ENCODE peak calls at places on chromosome 1, in five cellular contexts. S is uterus, M is IMR-90, W is tibial nerve, V is esophagus squamous epithelium. Q is an unnamed sample.

GRCh38 chr1:205374205-205375078 is 17.7 kb upstream of the KLHDC8A start:
- DNase-seq in M (peak; percentile 89), S (no peak), W (no peak), V (no peak), Q (no peak)

GRCh38 chr1:153598309-153599172 is 14.4 kb downstream of the S100A16 start:
- DNase-seq in V (no peak), W (no peak), M (peak; percentile 78), S (no peak), Q (no peak)

GRCh38 chr1:218568962-218569530 is 223.9 kb downstream of the TGFB2 start:
- DNase-seq in W (no peak), M (no peak), S (no peak), V (no peak), Q (no peak)

GRCh38 chr1:63320024-63320799 is 2.2 kb upstream of the FOXD3 start:
- DNase-seq in S (no peak), W (no peak), V (no peak), M (no peak), Q (no peak)

GRCh38 chr1:1418464-1419362 is 2.4 kb downstream of the ANKRD65 start:
- DNase-seq in V (no peak), M (no peak), W (no peak), S (no peak), Q (no peak)

GRCh38 chr1:103266036-103266435 is 157.7 kb upstream of the COL11A1 start:
- DNase-seq in V (no peak), S (no peak), W (no peak), M (peak; percentile 56), Q (no peak)

GRCh38 chr1:203306970-203307541 is 1.7 kb downstream of the BTG2 start:
- DNase-seq in S (no peak), V (no peak), W (no peak), M (no peak), Q (peak; percentile 48)

GRCh38 chr1:96367791-96368190 is 353.8 kb upstream of the PTBP2 start:
- DNase-seq in V (no peak), W (no peak), M (peak; percentile 57), S (no peak), Q (no peak)

GRCh38 chr1:53899206-53899628 is 5.2 kb downstream of the DIO1 start:
- DNase-seq in V (no peak), S (peak; percentile 48), W (no peak), M (peak; percentile 69), Q (peak; percentile 74)

GRCh38 chr1:178434360-178434759 is 62.4 kb downstream of the CLEC20A start:
- DNase-seq in M (peak; percentile 5), S (no peak), W (no peak), V (no peak), Q (no peak)

GRCh38 chr1:58432813-58433668 is 113.5 kb downstream of the OMA1 start:
- DNase-seq in W (no peak), S (no peak), M (peak; percentile 60), V (no peak), Q (no peak)

GRCh38 chr1:20137055-20137454 is 2.1 kb upstream of the PLA2G2F start:
- DNase-seq in M (no peak), V (no peak), W (no peak), S (no peak), Q (no peak)

GRCh38 chr1:226046240-226046639 is 16.3 kb upstream of the H3-3A start:
- DNase-seq in V (no peak), W (no peak), M (peak; percentile 89), S (no peak), Q (no peak)

GRCh38 chr1:214386747-214387146 is 105.8 kb downstream of the SMYD2 start:
- DNase-seq in W (no peak), V (no peak), S (no peak), M (peak; percentile 42), Q (no peak)

GRCh38 chr1:167808104-167808503 is 86.3 kb downstream of the MPZL1 start:
- DNase-seq in V (no peak), S (no peak), M (peak; percentile 92), W (no peak), Q (no peak)

GRCh38 chr1:160651428-160652064 is 4.7 kb upstream of the SLAMF1 start:
- DNase-seq in V (no peak), S (no peak), W (no peak), M (no peak), Q (no peak)

GRCh38 chr1:236888903-236889302 is 93.8 kb downstream of the MTR start:
- DNase-seq in S (peak; percentile 54), W (no peak), M (no peak), V (no peak), Q (no peak)

GRCh38 chr1:99553301-99553700 is 92.6 kb upstream of the PALMD start:
- DNase-seq in V (no peak), W (no peak), M (no peak), S (no peak), Q (no peak)

GRCh38 chr1:212667223-212668139 is 32.2 kb downstream of the BATF3 start:
- DNase-seq in V (no peak), W (peak; percentile 65), M (peak; percentile 97), S (peak; percentile 42), Q (no peak)

GRCh38 chr1:107444302-107444701 is 303.5 kb downstream of the NTNG1 start:
- DNase-seq in W (no peak), M (no peak), S (no peak), V (no peak), Q (no peak)

GRCh38 chr1:86706018-86706417 is 1.6 kb downstream of the SH3GLB1 start:
- DNase-seq in V (no peak), S (no peak), M (no peak), W (no peak), Q (no peak)

GRCh38 chr1:37995773-37996379 is 6.1 kb upstream of the SF3A3 start:
- DNase-seq in V (peak; percentile 32), W (peak; percentile 62), M (peak; percentile 89), S (peak; percentile 95), Q (peak; percentile 51)

GRCh38 chr1:39959651-39960333 is 4.8 kb downstream of the MFSD2A start:
- DNase-seq in S (no peak), M (no peak), W (no peak), V (no peak), Q (no peak)

GRCh38 chr1:116770625-116771024 is 16.4 kb downstream of the CD2 start:
- DNase-seq in M (no peak), W (no peak), S (no peak), V (no peak), Q (no peak)

GRCh38 chr1:212257157-212257556 is 28.1 kb upstream of the PPP2R5A start:
- DNase-seq in W (no peak), M (no peak), S (no peak), V (no peak), Q (no peak)

GRCh38 chr1:110440877-110441276 is 10.1 kb upstream of the PROK1 start:
- DNase-seq in W (peak; percentile 44), S (no peak), M (peak; percentile 54), V (no peak), Q (no peak)

GRCh38 chr1:170657275-170657853 is 6.6 kb upstream of the PRRX1 start:
- DNase-seq in M (peak; percentile 34), S (no peak), W (no peak), V (no peak), Q (no peak)

GRCh38 chr1:227563319-227564201 is at the start of gene ZNF678:
- DNase-seq in W (peak; percentile 98), M (peak; percentile 94), S (peak; percentile 91), V (peak; percentile 41), Q (peak; percentile 93)
- TF ChIP-seq POLR2A in W (peak; percentile 7), M (peak; percentile 74), S (no peak), V (no peak), Q (peak; percentile 21)

GRCh38 chr1:147225193-147225730 is at the start of gene FMO5:
- DNase-seq in W (peak; percentile 70), S (peak; percentile 80), V (no peak), M (peak; percentile 57), Q (peak; percentile 78)

GRCh38 chr1:147223740-147224615 is 1.2 kb downstream of the FMO5 start:
- DNase-seq in S (no peak), M (no peak), V (no peak), W (no peak), Q (no peak)
- H3K27ac ChIP-seq in S (no peak overlapping the region), M (no peak overlapping the region), V (no peak overlapping the region), W (no peak overlapping the region), Q (peak overlapping the region; percentile 85)

DNA sequence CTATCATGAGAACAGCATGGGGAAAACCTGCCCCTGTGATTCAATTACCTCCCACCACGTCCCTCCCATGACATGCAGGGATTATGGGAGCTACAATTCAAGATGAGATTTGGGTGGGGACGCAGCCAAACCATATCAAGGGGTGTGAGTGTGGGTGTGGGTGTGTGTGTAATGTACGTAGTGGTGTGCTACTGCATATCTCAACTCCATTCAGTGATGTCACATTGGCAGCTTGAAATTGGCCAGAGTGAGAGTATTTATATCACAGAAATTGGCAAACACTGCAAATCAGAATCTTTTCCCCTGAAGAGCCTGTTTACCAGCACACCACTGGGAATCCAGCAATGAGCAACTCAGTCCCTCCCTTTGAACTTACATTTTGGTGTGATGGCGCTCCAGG is 5.5 kb downstream of the ARHGEF10L start:
- DNase-seq in S (no peak), M (peak; percentile 37), V (no peak), W (no peak), Q (no peak)
- TF ChIP-seq CTCF in S (no peak), M (no peak), V (no peak), W (no peak), Q (no peak)

GRCh38 chr1:35179864-35180263 is 13.1 kb downstream of the SFPQ start:
- DNase-seq in W (no peak), S (no peak), M (no peak), V (no peak), Q (no peak)

GRCh38 chr1:35175067-35176001 is 17.6 kb downstream of the SFPQ start:
- DNase-seq in S (no peak), W (no peak), M (no peak), V (no peak), Q (no peak)

GRCh38 chr1:35178295-35178695 is 14.7 kb downstream of the SFPQ start:
- DNase-seq in V (no peak), S (no peak), M (no peak), W (no peak), Q (no peak)

GRCh38 chr1:35178874-35179380 is 14.0 kb downstream of the SFPQ start:
- DNase-seq in S (no peak), W (no peak), V (no peak), M (no peak), Q (no peak)

GRCh38 chr1:35177237-35177786 is 15.6 kb downstream of the SFPQ start:
- DNase-seq in S (no peak), V (no peak), W (no peak), M (no peak), Q (no peak)
- TF ChIP-seq POLR2A in S (no peak), V (no peak), W (no peak), M (no peak), Q (no peak)